ENCODE peak calls at places on chromosome 6, in eight cellular contexts. M is CD8-positive, alpha-beta T cell; Z is NCI-H82; O is T-cell; B is amniotic stem cell; C is occipital lobe; I is NCI-H187 treated with DMSO at 0.1 percent for 48 hours; S is HTR-8/SVneo. E is an unnamed sample.
A peak's percentile ranks its signal among the peaks of the same experiment; 100 is the strongest.

GRCh38 chr6:170082531-170083187 is 208.2 kb downstream of the DLL1 start:
- DNase-seq in M (no peak), Z (no peak), O (no peak), B (no peak), C (no peak), I (no peak), S (no peak), E (peak; percentile 25)

GRCh38 chr6:15249371-15250019 is 3.6 kb downstream of the JARID2 start:
- DNase-seq in M (no peak), Z (peak; percentile 50), O (no peak), B (no peak), C (no peak), I (no peak), S (no peak), E (no peak)

GRCh38 chr6:148269386-148269785 is 73.3 kb upstream of the SASH1 start:
- DNase-seq in M (no peak), Z (no peak), O (no peak), B (no peak), C (no peak), I (no peak), S (no peak), E (no peak)

GRCh38 chr6:56169366-56169765 is 78.0 kb downstream of the COL21A1 start:
- DNase-seq in M (no peak), Z (no peak), O (no peak), B (no peak), C (no peak), I (no peak), S (no peak), E (no peak)

GRCh38 chr6:57242505-57242904 is 20.4 kb upstream of the RAB23 start:
- DNase-seq in M (no peak), Z (no peak), O (no peak), B (peak; percentile 92), C (no peak), I (no peak), S (peak; percentile 22), E (no peak)

GRCh38 chr6:116385462-116385807 is 14.7 kb downstream of the DSE start:
- DNase-seq in M (no peak), Z (no peak), O (no peak), B (no peak), C (no peak), I (no peak), S (no peak), E (no peak)

GRCh38 chr6:5279891-5280338 is 18.6 kb downstream of the FARS2 start:
- DNase-seq in M (no peak), Z (no peak), O (no peak), B (no peak), C (no peak), I (no peak), S (no peak), E (no peak)

GRCh38 chr6:152952866-152953509 is 29.9 kb downstream of the FBXO5 start:
- DNase-seq in M (no peak), Z (peak; percentile 49), O (no peak), B (no peak), C (no peak), I (no peak), S (peak; percentile 41), E (no peak)

GRCh38 chr6:6998194-6998569 is 109.6 kb upstream of the RREB1 start:
- DNase-seq in M (no peak), Z (peak; percentile 59), O (no peak), B (no peak), C (no peak), I (no peak), S (no peak), E (no peak)

GRCh38 chr6:36599791-36600209 is 5.6 kb downstream of the SRSF3 start:
- DNase-seq in M (peak; percentile 71), Z (peak; percentile 36), O (peak; percentile 38), B (no peak), C (no peak), I (no peak), S (no peak), E (no peak)

GRCh38 chr6:155524249-155524651 is 68.6 kb upstream of the NOX3 start:
- DNase-seq in M (no peak), Z (no peak), O (no peak), B (no peak), C (no peak), I (no peak), S (no peak), E (no peak)

GRCh38 chr6:16669227-16669626 is 92.0 kb downstream of the ATXN1 start:
- DNase-seq in M (peak; percentile 70), Z (no peak), O (peak; percentile 21), B (no peak), C (no peak), I (no peak), S (no peak), E (no peak)

GRCh38 chr6:24125980-24126379 is at the start of gene NRSN1:
- DNase-seq in M (no peak), Z (peak; percentile 93), O (no peak), B (no peak), C (peak; percentile 65), I (peak; percentile 25), S (no peak), E (peak; percentile 46)

GRCh38 chr6:33505544-33506330 is 51.4 kb downstream of the ZBTB9 start:
- DNase-seq in M (no peak), Z (no peak), O (no peak), B (no peak), C (no peak), I (no peak), S (no peak), E (no peak)

GRCh38 chr6:54850061-54850460 is 3.5 kb downstream of the FAM83B start:
- DNase-seq in M (no peak), Z (no peak), O (no peak), B (no peak), C (no peak), I (no peak), S (no peak), E (no peak)

GRCh38 chr6:37239511-37239910 is 18.1 kb upstream of the TBC1D22B start:
- DNase-seq in M (no peak), Z (no peak), O (no peak), B (no peak), C (no peak), I (no peak), S (no peak), E (no peak)

GRCh38 chr6:93713974-93714373 is 294.6 kb upstream of the EPHA7 start:
- DNase-seq in M (no peak), Z (no peak), O (no peak), B (no peak), C (no peak), I (no peak), S (no peak), E (no peak)

GRCh38 chr6:2504495-2505064 is 246.1 kb downstream of the MYLK4 start:
- DNase-seq in M (no peak), Z (no peak), O (no peak), B (no peak), C (no peak), I (no peak), S (peak; percentile 48), E (no peak)

GRCh38 chr6:101294051-101294638 is 99.4 kb upstream of the GRIK2 start:
- DNase-seq in M (no peak), Z (no peak), O (no peak), B (no peak), C (no peak), I (no peak), S (no peak), E (no peak)

GRCh38 chr6:105593056-105593455 is 190.2 kb upstream of the PREP start:
- DNase-seq in M (no peak), Z (no peak), O (no peak), B (no peak), C (no peak), I (no peak), S (no peak), E (no peak)

GRCh38 chr6:25465931-25466330 is 186.1 kb upstream of the SCGN start:
- DNase-seq in M (no peak), Z (no peak), O (no peak), B (no peak), C (no peak), I (no peak), S (no peak), E (no peak)

GRCh38 chr6:136371117-136371696 is 81.6 kb upstream of the BCLAF1 start:
- DNase-seq in M (no peak), Z (no peak), O (no peak), B (no peak), C (no peak), I (no peak), S (no peak), E (no peak)

GRCh38 chr6:14339711-14340590 is 222.4 kb downstream of the CD83 start:
- DNase-seq in M (no peak), Z (no peak), O (no peak), B (no peak), C (no peak), I (no peak), S (no peak), E (no peak)

GRCh38 chr6:52399511-52400315 is 20.4 kb upstream of the EFHC1 start:
- DNase-seq in M (no peak), Z (peak; percentile 74), O (no peak), B (peak; percentile 40), C (no peak), I (no peak), S (peak; percentile 51), E (no peak)

GRCh38 chr6:22413681-22414305 is 117.0 kb upstream of the PRL start:
- DNase-seq in M (no peak), Z (no peak), O (no peak), B (no peak), C (no peak), I (no peak), S (no peak), E (no peak)

GRCh38 chr6:162371133-162371532 is 356.4 kb downstream of the PRKN start:
- DNase-seq in M (no peak), Z (no peak), O (no peak), B (no peak), C (no peak), I (no peak), S (no peak), E (no peak)

GRCh38 chr6:151205971-151206600 is 33.7 kb upstream of the AKAP12 start:
- DNase-seq in M (no peak), Z (no peak), O (no peak), B (no peak), C (no peak), I (no peak), S (no peak), E (no peak)

GRCh38 chr6:35512740-35513139 is at the start of gene TULP1:
- DNase-seq in M (no peak), Z (peak; percentile 93), O (no peak), B (no peak), C (no peak), I (no peak), S (no peak), E (no peak)

GRCh38 chr6:31970604-31971271 is 1.2 kb downstream of the DXO start:
- DNase-seq in M (no peak), Z (peak; percentile 48), O (no peak), B (no peak), C (no peak), I (no peak), S (no peak), E (peak; percentile 53)

GRCh38 chr6:66628917-66629316 is 921.9 kb upstream of the EYS start:
- DNase-seq in M (no peak), Z (no peak), O (no peak), B (no peak), C (no peak), I (no peak), S (no peak), E (no peak)

GRCh38 chr6:159098636-159099106 is 53.9 kb upstream of the TAGAP start:
- DNase-seq in M (peak; percentile 81), Z (no peak), O (peak; percentile 59), B (no peak), C (no peak), I (no peak), S (no peak), E (no peak)

GRCh38 chr6:71589254-71589653 is 297.1 kb upstream of the RIMS1 start:
- DNase-seq in M (no peak), Z (no peak), O (no peak), B (no peak), C (no peak), I (no peak), S (no peak), E (no peak)

GRCh38 chr6:54935739-54936138 is 89.2 kb downstream of the FAM83B start:
- DNase-seq in M (no peak), Z (no peak), O (no peak), B (no peak), C (no peak), I (no peak), S (peak; percentile 9), E (no peak)

GRCh38 chr6:11616200-11616611 is 78.7 kb downstream of the TMEM170B start:
- DNase-seq in M (no peak), Z (no peak), O (no peak), B (peak; percentile 70), C (no peak), I (no peak), S (no peak), E (no peak)

E was measured in Right ventricle myocardium inferior.